ENCODE peak calls at places on chromosomes 1 and 21, in four cellular contexts. G is stomach, P is GM10248, D is glutamatergic neuron. M is an unnamed sample.

GRCh38 chr1:111769517-111770146 is 13.9 kb downstream of the DDX20 start:
- DNase-seq in G (no peak), P (peak; percentile 53), D (no peak), M (no peak)

GRCh38 chr1:232589809-232590741 is 39.9 kb downstream of the SIPA1L2 start:
- DNase-seq in G (no peak), P (no peak), D (no peak), M (peak; percentile 36)

GRCh38 chr21:17688912-17689874 is 76.5 kb upstream of the BTG3 start:
- DNase-seq in G (peak; percentile 51), P (no peak), D (peak; percentile 18), M (no peak)

GRCh38 chr21:16978309-16978895 is 534.4 kb upstream of the CXADR start:
- DNase-seq in G (no peak), P (no peak), D (peak; percentile 36), M (no peak)

GRCh38 chr21:41768371-41769042 is 1.7 kb upstream of the RIPK4 start:
- DNase-seq in G (peak; percentile 78), P (no peak), D (no peak), M (peak; percentile 72)

GRCh38 chr21:17128132-17128531 is 384.7 kb upstream of the CXADR start:
- DNase-seq in G (no peak), P (no peak), D (no peak), M (no peak)

GRCh38 chr1:2594001-2594640 is 7.5 kb downstream of the PRXL2B start:
- DNase-seq in G (peak; percentile 77), P (no peak), D (no peak), M (no peak)

GRCh38 chr21:15003463-15004135 is 61.2 kb downstream of the NRIP1 start:
- DNase-seq in G (no peak), P (no peak), D (peak; percentile 65), M (no peak)

GRCh38 chr1:109763646-109764415 is at the start of gene EPS8L3:
- DNase-seq in G (peak; percentile 80), P (no peak), D (peak; percentile 10), M (no peak)

GRCh38 chr1:109392788-109393580 is 4.7 kb downstream of the SORT1 start:
- DNase-seq in G (peak; percentile 65), P (no peak), D (no peak), M (no peak)

GRCh38 chr1:225447649-225448048 is 19.8 kb upstream of the LBR start:
- DNase-seq in G (no peak), P (no peak), D (no peak), M (no peak)

GRCh38 chr1:12473596-12474329 is 144.2 kb downstream of the DHRS3 start:
- DNase-seq in G (no peak), P (no peak), D (no peak), M (no peak)

GRCh38 chr21:29943885-29944284 is 4.1 kb upstream of the GRIK1 start:
- DNase-seq in G (no peak), P (no peak), D (no peak), M (peak; percentile 24)

GRCh38 chr1:225709101-225709500 is 56.2 kb upstream of the ENAH start:
- DNase-seq in G (no peak), P (no peak), D (no peak), M (no peak)

GRCh38 chr1:200346744-200347143 is 63.1 kb downstream of the ZNF281 start:
- DNase-seq in G (no peak), P (no peak), D (no peak), M (no peak)

GRCh38 chr1:160710531-160711252 is 930 bp downstream of the CD48 start:
- DNase-seq in G (no peak), P (no peak), D (no peak), M (no peak)

GRCh38 chr1:86419277-86419903 is 4.6 kb upstream of the CLCA2 start:
- DNase-seq in G (no peak), P (peak; percentile 57), D (no peak), M (no peak)

GRCh38 chr1:39398278-39399010 is 93.0 kb upstream of the BMP8A start:
- DNase-seq in G (peak; percentile 59), P (no peak), D (peak; percentile 37), M (peak; percentile 52)

GRCh38 chr1:67947114-67947513 is 103.3 kb downstream of the DIRAS3 start:
- DNase-seq in G (no peak), P (no peak), D (no peak), M (no peak)

GRCh38 chr1:21935393-21935804 is 1.7 kb downstream of the HSPG2 start:
- DNase-seq in G (no peak), P (no peak), D (no peak), M (no peak)

GRCh38 chr1:203628185-203628996 is 1.8 kb downstream of the ATP2B4 start:
- DNase-seq in G (no peak), P (no peak), D (peak; percentile 34), M (peak; percentile 66)

GRCh38 chr21:40623550-40623949 is 223.4 kb downstream of the DSCAM start:
- DNase-seq in G (no peak), P (no peak), D (no peak), M (no peak)

GRCh38 chr1:16352842-16353535 is 709 bp upstream of the FBXO42 start:
- DNase-seq in G (peak; percentile 27), P (no peak), D (no peak), M (no peak)

GRCh38 chr1:37692834-37693175 is 489 bp downstream of the CDCA8 start:
- DNase-seq in G (no peak), P (no peak), D (no peak), M (no peak)

GRCh38 chr1:67534627-67535065 is 104.4 kb upstream of the SERBP1 start:
- DNase-seq in G (no peak), P (no peak), D (no peak), M (no peak)

GRCh38 chr1:117561071-117561470 is 44.8 kb upstream of the TENT5C start:
- DNase-seq in G (no peak), P (no peak), D (no peak), M (no peak)

GRCh38 chr1:2024887-2025286 is 5.7 kb downstream of the GABRD start:
- DNase-seq in G (no peak), P (no peak), D (no peak), M (no peak)

GRCh38 chr1:203590559-203590958 is 36.1 kb upstream of the ATP2B4 start:
- DNase-seq in G (no peak), P (no peak), D (no peak), M (no peak)

GRCh38 chr1:92439291-92439690 is 47.4 kb downstream of the GFI1 start:
- DNase-seq in G (no peak), P (no peak), D (no peak), M (no peak)

GRCh38 chr1:76891931-76892330 is 24.7 kb downstream of the ST6GALNAC5 start:
- DNase-seq in G (no peak), P (no peak), D (no peak), M (no peak)

GRCh38 chr1:178774263-178774662 is 49.2 kb downstream of the RALGPS2 start:
- DNase-seq in G (no peak), P (no peak), D (no peak), M (no peak)

GRCh38 chr1:245070836-245071615 is 83.8 kb upstream of the KIF26B start:
- DNase-seq in G (no peak), P (no peak), D (no peak), M (no peak)

GRCh38 chr1:64519921-64520320 is 50.0 kb downstream of the CACHD1 start:
- DNase-seq in G (peak; percentile 43), P (no peak), D (no peak), M (no peak)

GRCh38 chr21:15121655-15122120 is 56.9 kb upstream of the NRIP1 start:
- DNase-seq in G (peak; percentile 52), P (no peak), D (no peak), M (no peak)

GRCh38 chr1:160546942-160547341 is 23.9 kb upstream of the SLAMF6 start:
- DNase-seq in G (no peak), P (no peak), D (no peak), M (no peak)

DNA sequence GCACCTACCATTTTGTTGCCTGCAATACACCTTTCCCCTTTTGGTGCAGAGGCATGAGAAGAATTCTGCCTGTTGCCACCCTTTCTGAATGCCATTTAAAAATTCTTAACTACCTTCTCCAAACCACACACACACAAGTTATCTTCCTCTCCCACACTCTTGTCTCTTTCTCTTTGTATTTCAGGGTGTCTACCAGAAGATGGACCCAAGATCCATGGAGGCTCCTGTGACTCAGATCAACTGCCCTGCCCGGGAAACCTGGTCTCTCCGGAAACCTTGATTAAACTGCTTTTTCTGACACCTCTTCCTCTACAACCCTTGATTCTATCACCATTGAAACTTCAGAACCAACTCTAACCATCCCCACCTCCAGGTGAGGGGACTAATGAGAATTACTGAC is 2.4 kb upstream of the TARS2 start:
- DNase-seq in G (no peak), P (no peak), D (no peak), M (no peak)
- TF ChIP-seq CTCF in G (no peak), P (no peak), D (no peak), M (no peak)

DNA sequence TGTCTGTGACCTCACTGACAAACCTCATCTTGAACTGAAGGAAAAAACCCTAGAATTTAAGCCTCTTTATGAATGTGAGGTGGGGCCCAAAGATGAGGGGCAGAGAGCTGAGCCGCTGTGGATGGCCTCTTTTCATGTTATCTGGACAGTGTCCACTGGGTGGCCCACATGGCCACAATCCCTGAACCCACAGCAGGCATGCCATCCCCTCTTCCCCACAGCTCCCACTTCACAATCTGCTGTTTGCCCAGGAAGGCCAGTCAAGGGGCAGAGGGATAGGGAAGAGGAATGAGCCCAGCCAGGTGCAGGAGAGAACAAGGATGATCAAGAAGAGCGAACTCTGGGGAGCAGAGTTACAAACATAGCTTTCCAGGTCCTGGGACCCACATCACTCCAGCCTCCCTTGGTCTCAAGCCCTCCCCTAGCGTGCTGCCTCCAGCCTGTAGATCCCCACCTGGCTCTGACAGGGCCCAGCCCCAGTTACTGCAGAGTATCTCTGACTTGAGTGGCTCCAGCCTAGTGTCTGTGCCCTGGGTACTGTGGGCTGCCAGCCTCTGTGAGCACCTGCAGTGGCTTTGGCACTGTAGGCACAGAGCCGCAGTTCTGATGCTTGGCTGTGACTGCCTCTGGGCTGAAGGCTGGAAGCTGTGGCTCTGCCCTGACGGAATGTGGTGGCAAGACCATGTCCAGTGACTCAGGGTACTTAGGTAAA is 1.9 kb upstream of the SLFNL1 start:
- DNase-seq in G (no peak), P (no peak), D (peak; percentile 25), M (no peak)
- TF ChIP-seq CTCF in G (no peak), P (no peak), D (peak; percentile 35), M (peak; percentile 41)

GRCh38 chr1:201795066-201795465 is 33.9 kb upstream of the IPO9 start:
- DNase-seq in G (no peak), P (no peak), D (no peak), M (no peak)
- TF ChIP-seq CTCF in G (no peak), P (peak; percentile 17), D (peak; percentile 37), M (no peak)

GRCh38 chr1:17725084-17725718 is 29.9 kb upstream of the ACTL8 start:
- DNase-seq in G (no peak), P (no peak), D (no peak), M (no peak)

GRCh38 chr1:17725811-17726582 is 29.1 kb upstream of the ACTL8 start:
- DNase-seq in G (no peak), P (no peak), D (no peak), M (no peak)

GRCh38 chr1:17721444-17721843 is 33.7 kb upstream of the ACTL8 start:
- DNase-seq in G (no peak), P (no peak), D (no peak), M (no peak)

GRCh38 chr1:17723684-17724083 is 31.4 kb upstream of the ACTL8 start:
- DNase-seq in G (no peak), P (no peak), D (no peak), M (no peak)

GRCh38 chr1:17724150-17724549 is 31.0 kb upstream of the ACTL8 start:
- DNase-seq in G (no peak), P (no peak), D (no peak), M (no peak)
- TF ChIP-seq CTCF in G (no peak), P (no peak), D (no peak), M (no peak)

M was measured in endothelial cell.